ENCODE peak calls at places on chromosomes 16 and 17, in five cellular contexts. C, V, L, T and D are unnamed samples.

GRCh38 chr16:86087011-86087453 is 188.1 kb downstream of the IRF8 start:
- DNase-seq in V (no peak), T (no peak), L (no peak), C (no peak), D (no peak)

GRCh38 chr16:17380613-17381012 is 90.1 kb downstream of the XYLT1 start:
- DNase-seq in L (no peak), V (no peak), C (no peak), T (peak), D (no peak)

GRCh38 chr16:56047307-56048234 is 143.7 kb upstream of the GNAO1 start:
- DNase-seq in L (no peak), V (no peak), C (no peak), T (no peak), D (no peak)

GRCh38 chr16:88534731-88535141 is 35.5 kb upstream of the ZC3H18 start:
- DNase-seq in V (peak), T (peak), L (peak), C (no peak), D (peak)

GRCh38 chr17:33811006-33811760 is 443.9 kb upstream of the CCL2 start:
- DNase-seq in C (no peak), V (no peak), T (no peak), L (no peak), D (no peak)

GRCh38 chr17:44983563-44983962 is 15.5 kb upstream of the C1QL1 start:
- DNase-seq in V (no peak), L (no peak), C (no peak), T (no peak), D (no peak)

GRCh38 chr17:8362651-8363332 is 13.7 kb downstream of the KRABD2 start:
- DNase-seq in C (peak), T (peak), V (no peak), L (no peak), D (no peak)

GRCh38 chr16:66427036-66427446 is at the start of gene BEAN1:
- DNase-seq in V (no peak), T (no peak), L (peak), C (no peak), D (no peak)

GRCh38 chr17:38611070-38611786 is 5.5 kb upstream of the SRCIN1 start:
- DNase-seq in T (no peak), C (no peak), V (no peak), L (no peak), D (no peak)

GRCh38 chr17:67477687-67478086 is 100.6 kb downstream of the PITPNC1 start:
- DNase-seq in C (peak), V (peak), T (peak), L (peak), D (peak)

GRCh38 chr17:72118588-72119279 is 2.1 kb upstream of the SOX9 start:
- DNase-seq in L (peak), C (no peak), V (peak), T (peak), D (peak)

GRCh38 chr17:79622201-79622601 is 11.3 kb upstream of the RBFOX3 start:
- DNase-seq in C (no peak), L (no peak), V (no peak), T (no peak), D (no peak)

GRCh38 chr16:48235058-48235555 is 9.0 kb upstream of the LONP2 start:
- DNase-seq in L (no peak), T (no peak), V (no peak), C (no peak), D (no peak)